ENCODE peak calls at places on chromosomes 4 and X, in seven cellular contexts. Y is HT1080; I is B cell; R is PC-3; A is tibial artery; D is NCI-H1105; M is stimulated activated CD8-positive, alpha-beta memory T cell treated with anti-CD3 and anti-CD28 coated beads, Interleukin-7, amount 100 ng/mL, for 4 hours. F is an unnamed sample.

GRCh38 chr4:9952415-9952950 is 68.8 kb downstream of the SLC2A9 start:
- DNase-seq in M (no peak), D (peak; percentile 2), A (no peak), Y (peak; percentile 11), I (no peak), R (no peak), F (peak; percentile 46)

GRCh38 chr4:147482281-147482680 is 1.4 kb downstream of the EDNRA start:
- DNase-seq in D (no peak), R (peak; percentile 30), M (no peak), I (no peak), A (no peak), Y (peak; percentile 62), F (peak; percentile 17)

GRCh38 chrX:100376581-100376980 is 33.5 kb downstream of the PCDH19 start:
- DNase-seq in M (no peak), A (no peak), Y (no peak), R (no peak), I (no peak), D (no peak), F (peak; percentile 78)

GRCh38 chr4:101441446-101441845 is 94.1 kb upstream of the PPP3CA start:
- DNase-seq in D (no peak), A (no peak), R (no peak), M (no peak), I (no peak), Y (no peak), F (no peak)

GRCh38 chr4:109434007-109434792 is 585 bp downstream of the SEC24B start:
- DNase-seq in D (no peak), M (peak; percentile 8), R (peak; percentile 21), I (peak; percentile 30), A (peak; percentile 26), Y (no peak), F (peak; percentile 40)

GRCh38 chr4:114636192-114636935 is 37.8 kb downstream of the UGT8 start:
- DNase-seq in A (no peak), M (no peak), D (no peak), Y (no peak), I (no peak), R (no peak), F (no peak)

GRCh38 chrX:15188039-15188438 is 81.8 kb downstream of the ASB9 start:
- DNase-seq in M (no peak), D (no peak), I (no peak), A (no peak), Y (no peak), R (no peak), F (no peak)

GRCh38 chrX:10064736-10065135 is 92.0 kb upstream of the CLCN4 start:
- DNase-seq in R (no peak), M (no peak), A (no peak), Y (no peak), D (no peak), I (no peak), F (no peak)

GRCh38 chrX:91434351-91435168 is at the start of gene PABPC5:
- DNase-seq in I (no peak), A (peak; percentile 72), Y (peak; percentile 5), M (no peak), R (peak; percentile 63), D (peak; percentile 51), F (no peak)

GRCh38 chr4:37138019-37138653 is 106.4 kb upstream of the NWD2 start:
- DNase-seq in I (no peak), Y (no peak), A (no peak), M (no peak), R (no peak), D (no peak), F (no peak)

GRCh38 chrX:40021647-40022046 is 76.1 kb downstream of the BCOR start:
- DNase-seq in D (no peak), I (no peak), M (no peak), R (peak; percentile 3), A (no peak), Y (no peak), F (no peak)

GRCh38 chr4:39044947-39045734 is 12.9 kb upstream of the TMEM156 start:
- DNase-seq in M (peak; percentile 33), Y (peak; percentile 37), R (no peak), A (no peak), D (no peak), I (peak; percentile 77), F (peak; percentile 39)